ENCODE peak calls at places on chromosomes 16 and 17, in four cellular contexts. S, D, Q and P are unnamed samples.

GRCh38 chr16:79664407-79664806 is 63.9 kb upstream of the MAF start:
- DNase-seq in S (no peak), D (no peak), Q (no peak), P (no peak)

GRCh38 chr17:63698886-63699637 is 863 bp downstream of the LIMD2 start:
- DNase-seq in S (peak), D (no peak), Q (peak), P (no peak)

GRCh38 chr16:88365244-88365865 is 17.4 kb upstream of the ZNF469 start:
- DNase-seq in S (no peak), D (peak), Q (no peak), P (no peak)

GRCh38 chr17:64028874-64029464 is 8.5 kb upstream of the ICAM2 start:
- DNase-seq in S (peak), D (peak), Q (no peak), P (peak)

GRCh38 chr17:7553356-7553755 is 4.5 kb downstream of the TNFSF12 start:
- DNase-seq in S (no peak), D (no peak), Q (no peak), P (no peak)

GRCh38 chr16:3214904-3215600 is 19.9 kb downstream of the ZNF200 start:
- DNase-seq in S (no peak), D (no peak), Q (no peak), P (no peak)

GRCh38 chr16:50632927-50633800 is 47.9 kb downstream of the SNX20 start:
- DNase-seq in S (no peak), D (no peak), Q (no peak), P (no peak)

GRCh38 chr17:78307887-78308633 is 51.8 kb downstream of the SOCS3 start:
- DNase-seq in S (peak), D (peak), Q (no peak), P (no peak)

GRCh38 chr16:58449768-58450167 is 50.2 kb upstream of the NDRG4 start:
- DNase-seq in S (peak), D (no peak), Q (no peak), P (no peak)

GRCh38 chr17:2054262-2054739 is 602 bp upstream of the HIC1 start:
- DNase-seq in S (no peak), D (no peak), Q (no peak), P (peak)

GRCh38 chr17:1362964-1363363 is 37.1 kb downstream of the YWHAE start:
- DNase-seq in S (no peak), D (no peak), Q (no peak), P (no peak)

GRCh38 chr16:17296412-17296811 is 174.3 kb downstream of the XYLT1 start:
- DNase-seq in S (no peak), D (no peak), Q (no peak), P (no peak)

GRCh38 chr16:15031596-15031995 is 24.3 kb downstream of the NTAN1 start:
- DNase-seq in S (no peak), D (no peak), Q (no peak), P (no peak)

GRCh38 chr17:5513610-5514009 is 27.2 kb downstream of the MIS12 start:
- DNase-seq in S (no peak), D (no peak), Q (no peak), P (no peak)

GRCh38 chr17:81412490-81413093 is 17.3 kb downstream of the BAHCC1 start:
- DNase-seq in S (no peak), D (peak), Q (no peak), P (no peak)

GRCh38 chr16:46731691-46732555 is 16.2 kb downstream of the MYLK3 start:
- DNase-seq in S (peak), D (no peak), Q (no peak), P (no peak)

GRCh38 chr16:87628940-87629339 is 26.6 kb downstream of the JPH3 start:
- DNase-seq in S (no peak), D (no peak), Q (no peak), P (peak)

GRCh38 chr17:28480278-28480677 is 6.8 kb downstream of the SLC13A2 start:
- DNase-seq in S (no peak), D (no peak), Q (no peak), P (no peak)
- TF ChIP-seq POLR2A in S (no peak), D (no peak), Q (no peak), P (no peak)

DNA sequence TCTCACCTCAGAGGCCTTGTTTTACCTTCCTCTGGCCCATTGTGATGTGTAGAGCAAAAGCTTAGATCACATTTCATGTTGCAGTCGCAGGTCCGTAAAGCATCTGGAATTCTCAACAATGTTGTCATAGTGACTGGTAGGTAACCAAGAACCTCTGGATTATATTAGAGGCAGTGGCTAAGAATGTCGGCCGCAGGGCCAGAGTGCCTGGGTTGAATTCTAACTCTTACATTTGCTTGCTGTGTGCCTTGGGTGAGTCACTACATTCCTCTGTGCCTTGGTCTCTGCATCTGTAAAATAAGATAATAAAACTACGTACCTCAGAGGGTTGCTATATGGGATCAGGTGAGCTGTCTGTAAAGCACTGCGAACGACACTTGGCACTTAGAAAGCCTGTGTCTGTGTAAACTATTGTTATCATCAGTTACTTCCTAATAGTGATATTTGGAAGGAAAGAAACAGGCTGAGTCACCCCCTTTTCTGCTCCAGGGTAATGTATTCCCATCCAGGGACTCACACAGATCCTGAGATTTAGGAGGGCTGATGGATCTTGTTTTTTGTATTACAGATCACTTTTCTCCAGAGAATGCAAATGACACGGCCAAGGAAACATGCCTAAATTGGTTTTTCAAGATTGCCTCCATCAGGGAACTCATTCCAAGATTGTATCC is 52.2 kb downstream of the VPS35L start:
- DNase-seq in S (no peak), D (no peak), Q (no peak), P (peak)
- TF ChIP-seq JUNB in S (no peak), D (no peak), Q (no peak), P (no peak)

DNA sequence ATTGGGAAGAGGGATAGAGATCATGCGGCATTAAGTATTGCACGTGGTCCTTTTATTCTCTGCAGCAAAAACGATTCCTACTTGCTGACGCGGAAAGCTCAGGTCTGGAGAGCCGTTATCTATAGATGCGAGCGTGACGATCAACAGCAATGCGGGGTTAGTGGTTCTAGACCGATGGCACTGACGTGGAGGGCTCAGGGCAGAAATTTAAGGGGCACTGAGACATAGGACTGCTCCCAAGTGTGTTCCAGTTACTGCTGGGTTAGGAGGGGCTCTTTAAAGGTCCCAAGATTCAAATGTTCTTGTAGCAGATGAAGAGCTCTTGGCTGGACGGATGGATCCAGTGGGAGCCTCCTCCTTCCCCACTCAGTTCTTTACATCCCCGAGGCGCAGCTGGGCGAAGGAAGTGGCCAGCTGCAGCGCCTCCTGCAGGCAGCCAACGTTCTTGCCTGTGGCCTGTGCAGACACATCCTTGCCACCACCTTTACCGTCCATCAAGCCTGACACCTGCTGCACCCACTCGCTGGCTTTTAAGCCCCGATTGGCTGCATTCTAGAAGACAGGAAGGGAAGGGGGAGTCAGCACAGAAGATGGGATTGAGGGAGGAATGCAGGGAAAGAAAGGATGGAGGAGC is 732 bp upstream of the EXOSC6 start:
- DNase-seq in S (no peak), D (peak), Q (no peak), P (peak)
- TF ChIP-seq MYC in S (peak), D (no peak), Q (no peak), P (no peak)

GRCh38 chr17:74545456-74546230 is at the start of gene CD300C:
- DNase-seq in S (no peak), D (no peak), Q (no peak), P (no peak)
- TF ChIP-seq POLR2A in S (no peak), D (no peak), Q (no peak), P (no peak)

GRCh38 chr16:63192969-63193368 is 1156.7 kb upstream of the CDH8 start:
- DNase-seq in S (no peak), D (no peak), Q (no peak), P (no peak)
- TF ChIP-seq JUNB in S (no peak), D (no peak), Q (no peak), P (no peak)

GRCh38 chr16:66970775-66971725 is 10.0 kb downstream of the CES3 start:
- DNase-seq in S (no peak), D (peak), Q (no peak), P (no peak)
- TF ChIP-seq MYC in S (no peak), D (no peak), Q (no peak), P (no peak)

DNA sequence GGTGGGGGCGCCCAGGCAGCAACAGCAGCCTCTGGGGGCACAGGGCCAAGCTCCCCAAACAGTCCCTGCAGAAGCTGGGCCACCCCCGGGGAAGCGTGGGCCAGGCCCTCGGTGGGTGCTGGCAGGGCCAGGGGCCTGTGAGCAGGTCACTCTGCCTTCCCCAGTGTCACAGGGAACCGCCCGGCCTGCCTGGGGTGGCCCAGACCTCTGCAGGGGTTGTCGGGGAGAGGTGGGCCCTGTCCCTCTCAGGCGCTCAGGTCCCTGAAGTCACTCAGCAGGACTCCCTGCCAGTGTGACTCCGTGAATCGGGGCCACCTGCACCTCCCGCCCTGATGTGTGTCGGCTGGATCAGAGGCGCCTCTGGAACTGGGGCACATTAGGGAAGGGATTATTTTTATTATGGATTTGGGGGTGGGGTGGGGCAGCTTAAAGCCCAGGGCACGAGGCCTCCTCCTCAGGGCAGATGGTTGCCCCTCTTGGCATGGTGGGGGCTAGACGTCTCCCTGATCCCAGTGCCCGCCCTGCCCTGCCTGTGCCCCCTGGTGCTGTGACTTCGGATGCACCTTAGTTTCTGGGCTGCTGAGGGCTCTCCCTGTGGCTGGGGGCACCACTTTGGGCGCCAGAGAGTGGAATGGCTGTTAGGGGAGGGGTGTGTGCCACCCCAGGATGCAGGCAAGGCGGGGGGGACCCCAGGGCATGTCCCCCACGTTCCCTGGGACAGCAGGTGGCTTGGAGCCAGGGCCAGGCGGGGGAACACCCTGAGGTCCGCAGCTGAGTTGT is 1.2 kb upstream of the GNG13 start:
- DNase-seq in S (no peak), D (peak), Q (no peak), P (no peak)
- TF ChIP-seq POLR2A in S (no peak), D (peak), Q (no peak), P (no peak)

DNA sequence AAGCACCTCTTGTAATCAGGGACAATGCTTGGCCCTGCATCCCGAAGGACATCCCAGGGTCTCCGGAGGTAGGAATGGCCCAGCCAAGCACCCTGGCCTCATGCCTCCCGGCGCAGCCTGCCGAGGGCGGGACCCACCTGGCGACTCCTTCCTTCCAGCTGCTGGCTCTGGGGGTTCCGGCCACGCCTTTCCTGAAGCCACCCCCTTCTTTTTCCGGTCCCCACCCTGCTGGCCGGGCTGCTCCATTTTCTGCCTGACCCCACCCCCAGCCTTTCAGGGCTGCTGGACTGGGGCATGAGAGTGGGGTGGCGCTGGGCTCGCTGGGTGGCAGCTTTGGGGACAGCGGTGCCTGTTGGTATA is 22.5 kb upstream of the CIBAR2 start:
- DNase-seq in S (no peak), D (peak), Q (no peak), P (no peak)
- TF ChIP-seq JUNB in S (no peak), D (no peak), Q (no peak), P (no peak)

GRCh38 chr16:30786115-30786935 is 680 bp downstream of the ZNF629 start:
- DNase-seq in S (peak), D (peak), Q (no peak), P (peak)
- TF ChIP-seq MYC in S (no peak), D (no peak), Q (no peak), P (no peak)

DNA sequence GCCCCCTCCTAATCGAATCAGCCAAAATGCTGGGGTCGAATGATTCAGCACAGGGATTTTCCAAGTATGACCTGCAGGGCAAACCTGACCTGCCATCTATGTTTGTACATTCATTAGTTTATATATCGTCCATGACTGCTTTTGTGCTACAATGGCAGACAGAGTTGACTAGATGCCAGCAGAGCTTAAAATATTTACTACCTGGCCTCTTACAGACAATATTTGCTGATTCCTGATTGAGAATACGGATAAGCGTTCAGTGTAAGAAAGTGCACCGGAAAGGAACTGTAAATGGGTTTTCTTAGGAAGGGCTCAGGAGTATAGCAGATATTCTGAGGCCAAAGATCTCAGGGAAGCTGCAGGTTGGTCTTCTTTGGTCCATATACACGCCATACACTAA is 11.7 kb upstream of the TOM1L1 start:
- DNase-seq in S (no peak), D (no peak), Q (no peak), P (no peak)
- TF ChIP-seq POLR2A in S (no peak), D (no peak), Q (no peak), P (no peak)